ENCODE peak calls at places on chromosomes 16 and 17, in seven cellular contexts. One of them, this sample, is unnamed.
A peak's percentile ranks its signal among the peaks of the same experiment; 100 is the strongest.

GRCh38 chr17:19714542-19715411 is 1.6 kb downstream of the SLC47A2 start:
- DNase-seq in SK-N-SH: no peak
- DNase-seq in neural progenitor cell: no peak
- DNase-seq in fibroblast of lung: no peak
- DNase-seq in mammary epithelial cell: no peak
- DNase-seq in PC-3: no peak
- DNase-seq in GM23248: no peak
- DNase-seq in this sample: peak; percentile 83

GRCh38 chr17:18099516-18099915 is 9.0 kb upstream of the MYO15A start:
- DNase-seq in SK-N-SH: no peak
- DNase-seq in neural progenitor cell: no peak
- DNase-seq in fibroblast of lung: no peak
- DNase-seq in mammary epithelial cell: no peak
- DNase-seq in PC-3: no peak
- DNase-seq in GM23248: no peak
- DNase-seq in this sample: no peak

GRCh38 chr16:50301626-50302471 is 35.5 kb downstream of the ADCY7 start:
- DNase-seq in SK-N-SH: peak; percentile 27
- DNase-seq in neural progenitor cell: no peak
- DNase-seq in fibroblast of lung: peak; percentile 71
- DNase-seq in mammary epithelial cell: peak; percentile 53
- DNase-seq in PC-3: no peak
- DNase-seq in GM23248: peak; percentile 96
- DNase-seq in this sample: peak; percentile 38

GRCh38 chr17:8894673-8895578 is 27.5 kb upstream of the PIK3R6 start:
- DNase-seq in SK-N-SH: peak; percentile 73
- DNase-seq in neural progenitor cell: peak; percentile 75
- DNase-seq in fibroblast of lung: peak; percentile 73
- DNase-seq in mammary epithelial cell: peak; percentile 55
- DNase-seq in PC-3: peak; percentile 58
- DNase-seq in GM23248: peak; percentile 85
- DNase-seq in this sample: peak; percentile 90

GRCh38 chr17:66593116-66593515 is 241.8 kb upstream of the CACNG5 start:
- DNase-seq in SK-N-SH: no peak
- DNase-seq in neural progenitor cell: no peak
- DNase-seq in fibroblast of lung: no peak
- DNase-seq in mammary epithelial cell: no peak
- DNase-seq in PC-3: no peak
- DNase-seq in GM23248: no peak
- DNase-seq in this sample: no peak

GRCh38 chr16:56600398-56600999 is 7.9 kb upstream of the MT2A start:
- DNase-seq in SK-N-SH: peak; percentile 72
- DNase-seq in neural progenitor cell: peak; percentile 61
- DNase-seq in fibroblast of lung: peak; percentile 63
- DNase-seq in mammary epithelial cell: peak; percentile 48
- DNase-seq in PC-3: peak; percentile 68
- DNase-seq in GM23248: peak; percentile 83
- DNase-seq in this sample: peak; percentile 73

GRCh38 chr17:78168906-78169793 is 769 bp downstream of the SYNGR2 start:
- DNase-seq in SK-N-SH: peak; percentile 92
- DNase-seq in neural progenitor cell: peak; percentile 60
- DNase-seq in fibroblast of lung: no peak
- DNase-seq in mammary epithelial cell: peak; percentile 71
- DNase-seq in PC-3: peak; percentile 84
- DNase-seq in GM23248: peak; percentile 66
- DNase-seq in this sample: peak; percentile 95

GRCh38 chr17:29918922-29919856 is 10.8 kb downstream of the SSH2 start:
- DNase-seq in SK-N-SH: no peak
- DNase-seq in neural progenitor cell: no peak
- DNase-seq in fibroblast of lung: no peak
- DNase-seq in mammary epithelial cell: peak; percentile 54
- DNase-seq in PC-3: peak; percentile 35
- DNase-seq in GM23248: peak; percentile 62
- DNase-seq in this sample: no peak

GRCh38 chr16:10599626-10600025 is 19.2 kb upstream of the EMP2 start:
- DNase-seq in SK-N-SH: no peak
- DNase-seq in neural progenitor cell: no peak
- DNase-seq in fibroblast of lung: no peak
- DNase-seq in mammary epithelial cell: no peak
- DNase-seq in PC-3: no peak
- DNase-seq in GM23248: no peak
- DNase-seq in this sample: no peak

GRCh38 chr17:1239210-1239609 is 31.0 kb upstream of the BHLHA9 start:
- DNase-seq in SK-N-SH: no peak
- DNase-seq in neural progenitor cell: no peak
- DNase-seq in fibroblast of lung: no peak
- DNase-seq in mammary epithelial cell: no peak
- DNase-seq in PC-3: no peak
- DNase-seq in GM23248: no peak
- DNase-seq in this sample: no peak

GRCh38 chr17:65046236-65046635 is 10.3 kb downstream of the GNA13 start:
- DNase-seq in SK-N-SH: no peak
- DNase-seq in neural progenitor cell: no peak
- DNase-seq in fibroblast of lung: no peak
- DNase-seq in mammary epithelial cell: no peak
- DNase-seq in PC-3: no peak
- DNase-seq in GM23248: no peak
- DNase-seq in this sample: no peak

GRCh38 chr16:2775765-2776499 is 1.1 kb downstream of the ELOB start:
- DNase-seq in SK-N-SH: no peak
- DNase-seq in neural progenitor cell: no peak
- DNase-seq in fibroblast of lung: no peak
- DNase-seq in mammary epithelial cell: no peak
- DNase-seq in PC-3: no peak
- DNase-seq in GM23248: peak; percentile 44
- DNase-seq in this sample: no peak

GRCh38 chr16:2774161-2774891 is 2.8 kb downstream of the ELOB start:
- DNase-seq in SK-N-SH: no peak
- DNase-seq in neural progenitor cell: no peak
- DNase-seq in fibroblast of lung: no peak
- DNase-seq in mammary epithelial cell: no peak
- DNase-seq in PC-3: no peak
- DNase-seq in GM23248: no peak
- DNase-seq in this sample: no peak

GRCh38 chr16:2776500-2777139 is 460 bp downstream of the ELOB start:
- DNase-seq in SK-N-SH: no peak
- DNase-seq in neural progenitor cell: peak; percentile 72
- DNase-seq in fibroblast of lung: no peak
- DNase-seq in mammary epithelial cell: peak; percentile 17
- DNase-seq in PC-3: peak; percentile 15
- DNase-seq in GM23248: peak; percentile 71
- DNase-seq in this sample: no peak

GRCh38 chr16:2773188-2773968 is 3.7 kb downstream of the ELOB start:
- DNase-seq in SK-N-SH: no peak
- DNase-seq in neural progenitor cell: no peak
- DNase-seq in fibroblast of lung: peak; percentile 14
- DNase-seq in mammary epithelial cell: no peak
- DNase-seq in PC-3: peak; percentile 50
- DNase-seq in GM23248: peak; percentile 68
- DNase-seq in this sample: no peak

DNA sequence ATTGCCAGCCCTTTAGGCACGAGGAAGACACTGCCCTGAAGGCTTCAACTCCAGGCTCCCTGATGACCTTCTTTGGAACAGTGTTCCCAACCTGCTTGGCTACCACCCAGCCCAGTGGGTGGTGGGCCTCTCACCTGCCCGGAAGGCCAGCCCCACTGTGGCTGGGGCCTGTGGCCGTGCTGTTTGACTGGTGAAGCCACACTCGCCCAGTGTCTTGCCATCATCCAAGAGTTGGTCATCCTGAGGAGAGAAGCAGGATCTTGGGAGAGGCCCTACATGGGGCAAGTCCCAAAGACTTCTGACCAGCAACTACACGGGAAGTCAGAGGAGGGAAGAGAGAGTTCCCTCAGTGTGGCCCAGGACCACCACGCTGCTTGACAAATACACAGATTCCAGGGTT is 1.8 kb downstream of the ELOB start:
- DNase-seq in SK-N-SH: no peak
- DNase-seq in neural progenitor cell: no peak
- DNase-seq in fibroblast of lung: no peak
- DNase-seq in mammary epithelial cell: no peak
- DNase-seq in PC-3: no peak
- DNase-seq in GM23248: no peak
- DNase-seq in this sample: no peak
- H3K9ac ChIP-seq in SK-N-SH: no peak overlapping the region
- H3K9ac ChIP-seq in neural progenitor cell: no peak overlapping the region
- H3K9ac ChIP-seq in fibroblast of lung: no peak overlapping the region
- H3K9ac ChIP-seq in mammary epithelial cell: no peak overlapping the region
- H3K9ac ChIP-seq in PC-3: no peak overlapping the region
- H3K9ac ChIP-seq in GM23248: peak overlapping the region; percentile 94
- H3K9ac ChIP-seq in this sample: no peak overlapping the region

GRCh38 chr17:48893646-48894508 is 1.3 kb downstream of the ATP5MC1 start:
- DNase-seq in SK-N-SH: no peak
- DNase-seq in neural progenitor cell: no peak
- DNase-seq in fibroblast of lung: no peak
- DNase-seq in mammary epithelial cell: no peak
- DNase-seq in PC-3: no peak
- DNase-seq in GM23248: no peak
- DNase-seq in this sample: no peak
- H3K36me3 ChIP-seq in SK-N-SH: peaks cover 22% of the 10 kb centered on the region
- H3K36me3 ChIP-seq in neural progenitor cell: no peaks in the 10 kb centered on the region
- H3K36me3 ChIP-seq in fibroblast of lung: peaks cover 6% of the 10 kb centered on the region
- H3K36me3 ChIP-seq in mammary epithelial cell: peaks cover 8% of the 10 kb centered on the region
- H3K36me3 ChIP-seq in PC-3: peaks cover 32% of the 10 kb centered on the region
- H3K36me3 ChIP-seq in GM23248: no peaks in the 10 kb centered on the region
- H3K36me3 ChIP-seq in this sample: peaks cover 32% of the 10 kb centered on the region

GRCh38 chr16:87241135-87241771 is 75.9 kb downstream of the C16orf95 start:
- DNase-seq in SK-N-SH: no peak
- DNase-seq in neural progenitor cell: no peak
- DNase-seq in fibroblast of lung: no peak
- DNase-seq in mammary epithelial cell: no peak
- DNase-seq in PC-3: no peak
- DNase-seq in GM23248: no peak
- DNase-seq in this sample: no peak
- H3K9ac ChIP-seq in SK-N-SH: no peak overlapping the region
- H3K9ac ChIP-seq in neural progenitor cell: no peak overlapping the region
- H3K9ac ChIP-seq in fibroblast of lung: no peak overlapping the region
- H3K9ac ChIP-seq in mammary epithelial cell: no peak overlapping the region
- H3K9ac ChIP-seq in PC-3: peak overlapping the region; percentile 59
- H3K9ac ChIP-seq in GM23248: no peak overlapping the region
- H3K9ac ChIP-seq in this sample: no peak overlapping the region

DNA sequence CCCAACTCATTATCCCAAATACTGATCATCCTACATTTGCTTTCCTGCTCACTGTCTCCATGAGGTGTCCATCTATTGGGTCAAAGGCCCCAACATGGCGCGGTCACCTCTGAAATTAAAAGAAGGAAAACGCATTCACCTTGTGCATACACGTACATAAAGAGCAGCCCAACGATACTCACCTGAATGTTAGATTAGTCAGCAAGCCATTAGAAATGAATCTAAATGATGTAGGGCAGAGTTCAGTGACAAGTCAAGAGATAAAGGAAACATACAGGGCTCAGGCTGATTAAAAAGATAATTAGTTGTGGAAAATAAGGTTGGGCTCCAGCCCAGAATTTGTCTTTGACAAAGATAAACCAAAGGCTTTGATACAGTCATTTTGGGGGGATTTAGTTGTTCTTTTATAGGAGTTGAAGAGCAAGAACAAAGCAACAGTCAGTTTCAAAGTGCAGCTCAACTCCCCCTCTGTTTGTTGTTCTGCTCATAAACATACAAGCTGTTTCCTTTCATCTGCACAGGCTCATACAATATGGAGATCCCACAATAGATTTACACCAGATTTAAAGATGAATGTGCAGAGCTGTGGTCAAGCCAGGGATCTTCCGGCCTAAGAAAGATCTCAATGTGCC is 21.1 kb downstream of the NXPH3 start:
- DNase-seq in SK-N-SH: no peak
- DNase-seq in neural progenitor cell: no peak
- DNase-seq in fibroblast of lung: no peak
- DNase-seq in mammary epithelial cell: no peak
- DNase-seq in PC-3: no peak
- DNase-seq in GM23248: no peak
- DNase-seq in this sample: no peak
- H3K36me3 ChIP-seq in SK-N-SH: peaks cover 75% of the 10 kb centered on the region
- H3K36me3 ChIP-seq in neural progenitor cell: no peaks in the 10 kb centered on the region
- H3K36me3 ChIP-seq in fibroblast of lung: peaks cover 3% of the 10 kb centered on the region
- H3K36me3 ChIP-seq in mammary epithelial cell: peaks cover 2% of the 10 kb centered on the region
- H3K36me3 ChIP-seq in PC-3: peaks cover 40% of the 10 kb centered on the region
- H3K36me3 ChIP-seq in GM23248: peaks cover 38% of the 10 kb centered on the region
- H3K36me3 ChIP-seq in this sample: peaks cover 33% of the 10 kb centered on the region

This sample was measured in endodermal cell.